ENCODE peak calls at places on chromosomes 7 and 10, in six cellular contexts. P is AG04450; Q is globus pallidus; O is aorta; U is cardiac fibroblast; G is CD8-positive, alpha-beta T cell. V is an unnamed sample.

GRCh38 chr10:58697691-58698090 is 185.0 kb downstream of the BICC1 start:
- DNase-seq in P (no peak), Q (no peak), O (no peak), U (no peak), G (no peak), V (no peak)

GRCh38 chr7:101126651-101127459 is at the start of gene SERPINE1:
- DNase-seq in P (peak), Q (peak), O (peak), U (peak), G (no peak), V (peak)

GRCh38 chr10:92844746-92845145 is 3.6 kb upstream of the EXOC6 start:
- DNase-seq in P (no peak), Q (no peak), O (no peak), U (peak), G (no peak), V (no peak)

GRCh38 chr10:102509387-102509786 is 5.6 kb downstream of the SUFU start:
- DNase-seq in P (no peak), Q (no peak), O (no peak), U (peak), G (no peak), V (no peak)

GRCh38 chr10:121926157-121926556 is 1.7 kb downstream of the ATE1 start:
- DNase-seq in P (no peak), Q (no peak), O (no peak), U (no peak), G (no peak), V (no peak)

GRCh38 chr10:3935141-3935540 is 150.1 kb upstream of the KLF6 start:
- DNase-seq in P (peak), Q (no peak), O (peak), U (peak), G (no peak), V (peak)

GRCh38 chr7:20541615-20542349 is 73.7 kb upstream of the ABCB5 start:
- DNase-seq in P (no peak), Q (no peak), O (no peak), U (no peak), G (no peak), V (no peak)

GRCh38 chr10:129695671-129696070 is 228.6 kb downstream of the MGMT start:
- DNase-seq in P (no peak), Q (no peak), O (no peak), U (no peak), G (no peak), V (no peak)

GRCh38 chr7:99469381-99470065 is 3.2 kb upstream of the ZNF789 start:
- DNase-seq in P (no peak), Q (no peak), O (no peak), U (no peak), G (no peak), V (peak)

GRCh38 chr10:104197364-104197763 is 34.8 kb downstream of the CFAP43 start:
- DNase-seq in P (no peak), Q (no peak), O (no peak), U (no peak), G (no peak), V (no peak)

GRCh38 chr7:135717686-135718085 is 10.3 kb downstream of the SLC13A4 start:
- DNase-seq in P (no peak), Q (no peak), O (no peak), U (no peak), G (no peak), V (no peak)

GRCh38 chr7:292826-293225 is 2.9 kb downstream of the FOXL3 start:
- DNase-seq in P (no peak), Q (no peak), O (no peak), U (no peak), G (no peak), V (no peak)

GRCh38 chr7:42099837-42100508 is 137.0 kb downstream of the GLI3 start:
- DNase-seq in P (no peak), Q (no peak), O (no peak), U (no peak), G (no peak), V (no peak)

GRCh38 chr10:27614776-27615175 is 110.7 kb downstream of the RAB18 start:
- DNase-seq in P (no peak), Q (no peak), O (no peak), U (no peak), G (no peak), V (no peak)

GRCh38 chr10:22481687-22482539 is 136.6 kb downstream of the SPAG6 start:
- DNase-seq in P (no peak), Q (no peak), O (no peak), U (peak), G (no peak), V (no peak)

GRCh38 chr7:16061630-16062029 is 359.7 kb downstream of the CRPPA start:
- DNase-seq in P (no peak), Q (no peak), O (no peak), U (no peak), G (no peak), V (no peak)

GRCh38 chr7:132251327-132251659 is 325.0 kb downstream of the PLXNA4 start:
- DNase-seq in P (no peak), Q (peak), O (peak), U (peak), G (no peak), V (no peak)

GRCh38 chr7:143434660-143435059 is 8.6 kb upstream of the TAS2R60 start:
- DNase-seq in P (no peak), Q (no peak), O (peak), U (peak), G (no peak), V (peak)

GRCh38 chr7:29345590-29345989 is 151.0 kb downstream of the CHN2 start:
- DNase-seq in P (no peak), Q (peak), O (peak), U (peak), G (no peak), V (no peak)

GRCh38 chr7:76358053-76358477 is 726 bp downstream of the YWHAG start:
- DNase-seq in P (no peak), Q (peak), O (peak), U (no peak), G (peak), V (no peak)

GRCh38 chr7:18590744-18591340 is 95.3 kb downstream of the HDAC9 start:
- DNase-seq in P (no peak), Q (peak), O (no peak), U (peak), G (no peak), V (peak)